ENCODE peak calls at places on chromosomes 11 and 22, in seven cellular contexts. T is cardiac muscle cell; K is astrocyte; B is CD4-positive, CD25-positive, alpha-beta regulatory T cell; X is sigmoid colon; I is SK-N-SH; G is lower lobe of right lung. H is an unnamed sample.

GRCh38 chr11:31412946-31413345 is 43.3 kb downstream of the DNAJC24 start:
- DNase-seq in T (peak; percentile 56), K (peak; percentile 83), B (no peak), X (no peak), I (no peak), G (no peak), H (no peak)

GRCh38 chr11:23252426-23252825 is 392.2 kb upstream of the CCDC179 start:
- DNase-seq in T (no peak), K (no peak), B (no peak), X (no peak), I (no peak), G (no peak), H (no peak)

GRCh38 chr22:42299586-42300285 is 29.3 kb upstream of the TCF20 start:
- DNase-seq in T (peak; percentile 16), K (no peak), B (peak; percentile 60), X (no peak), I (no peak), G (no peak), H (peak; percentile 62)

GRCh38 chr11:14973621-14974020 is 1.5 kb upstream of the CALCA start:
- DNase-seq in T (peak; percentile 36), K (peak; percentile 6), B (no peak), X (peak; percentile 60), I (peak; percentile 65), G (no peak), H (peak; percentile 21)

GRCh38 chr11:26841818-26842457 is 120.1 kb upstream of the SLC5A12 start:
- DNase-seq in T (peak; percentile 69), K (peak; percentile 85), B (no peak), X (no peak), I (no peak), G (no peak), H (no peak)

GRCh38 chr11:44275241-44275640 is 34.7 kb downstream of the ALX4 start:
- DNase-seq in T (no peak), K (no peak), B (no peak), X (peak; percentile 43), I (no peak), G (no peak), H (no peak)

GRCh38 chr11:2203440-2204259 is 32.0 kb upstream of the TH start:
- DNase-seq in T (no peak), K (no peak), B (no peak), X (peak; percentile 50), I (peak; percentile 28), G (peak; percentile 38), H (no peak)

GRCh38 chr11:11842426-11843008 is 745 bp downstream of the USP47 start:
- DNase-seq in T (peak; percentile 86), K (peak; percentile 80), B (peak; percentile 24), X (peak; percentile 80), I (peak; percentile 54), G (peak; percentile 71), H (peak; percentile 69)

GRCh38 chr11:18479063-18479462 is 23.4 kb downstream of the LDHAL6A start:
- DNase-seq in T (no peak), K (no peak), B (no peak), X (no peak), I (no peak), G (no peak), H (no peak)

GRCh38 chr11:64489831-64490441 is 101.1 kb upstream of the SLC22A12 start:
- DNase-seq in T (peak; percentile 59), K (no peak), B (no peak), X (peak; percentile 69), I (peak; percentile 84), G (peak; percentile 69), H (peak; percentile 5)

GRCh38 chr11:15146271-15147003 is 31.7 kb downstream of the INSC start:
- DNase-seq in T (no peak), K (peak; percentile 18), B (no peak), X (no peak), I (no peak), G (no peak), H (no peak)

GRCh38 chr11:8055836-8056526 is 25.0 kb upstream of the TUB start:
- DNase-seq in T (no peak), K (no peak), B (no peak), X (peak; percentile 68), I (no peak), G (no peak), H (no peak)

GRCh38 chr11:76670475-76671235 is at the start of gene LRRC32:
- DNase-seq in T (peak; percentile 55), K (no peak), B (peak; percentile 49), X (peak; percentile 77), I (peak; percentile 87), G (peak; percentile 72), H (no peak)

GRCh38 chr11:125085301-125086081 is 22.4 kb downstream of the SLC37A2 start:
- DNase-seq in T (no peak), K (no peak), B (no peak), X (peak; percentile 59), I (peak; percentile 30), G (peak; percentile 44), H (no peak)

GRCh38 chr11:70593446-70593983 is 195.2 kb downstream of the CTTN start:
- DNase-seq in T (no peak), K (no peak), B (no peak), X (no peak), I (no peak), G (no peak), H (no peak)

GRCh38 chr11:126214446-126215240 is 3.1 kb downstream of the FAM118B start:
- DNase-seq in T (no peak), K (no peak), B (no peak), X (no peak), I (no peak), G (no peak), H (no peak)

GRCh38 chr11:119907122-119907933 is 178.3 kb upstream of the NECTIN1 start:
- DNase-seq in T (no peak), K (no peak), B (no peak), X (no peak), I (peak; percentile 71), G (peak; percentile 56), H (no peak)

GRCh38 chr22:30324008-30324730 is 2.6 kb downstream of the TBC1D10A start:
- DNase-seq in T (peak; percentile 51), K (peak; percentile 70), B (no peak), X (no peak), I (no peak), G (no peak), H (peak; percentile 58)
- H3K36me3 ChIP-seq in T (no peaks in the 10 kb centered on the region), K (peaks cover 7% of the 10 kb centered on the region), B (peaks cover 23% of the 10 kb centered on the region), X (peaks cover 12% of the 10 kb centered on the region), I (peaks cover 5% of the 10 kb centered on the region), G (peaks cover 22% of the 10 kb centered on the region), H (peaks cover 17% of the 10 kb centered on the region)

GRCh38 chr11:81869337-81870065 is 864.2 kb downstream of the FAM181B start:
- DNase-seq in T (peak; percentile 33), K (peak; percentile 8), B (peak; percentile 75), X (no peak), I (no peak), G (no peak), H (peak; percentile 89)
- H3K4me3 ChIP-seq in T (no peak overlapping the region), K (no peak overlapping the region), B (peak overlapping the region; percentile 76), X (no peak overlapping the region), I (no peak overlapping the region), G (no peak overlapping the region), H (peak overlapping the region; percentile 14)

DNA sequence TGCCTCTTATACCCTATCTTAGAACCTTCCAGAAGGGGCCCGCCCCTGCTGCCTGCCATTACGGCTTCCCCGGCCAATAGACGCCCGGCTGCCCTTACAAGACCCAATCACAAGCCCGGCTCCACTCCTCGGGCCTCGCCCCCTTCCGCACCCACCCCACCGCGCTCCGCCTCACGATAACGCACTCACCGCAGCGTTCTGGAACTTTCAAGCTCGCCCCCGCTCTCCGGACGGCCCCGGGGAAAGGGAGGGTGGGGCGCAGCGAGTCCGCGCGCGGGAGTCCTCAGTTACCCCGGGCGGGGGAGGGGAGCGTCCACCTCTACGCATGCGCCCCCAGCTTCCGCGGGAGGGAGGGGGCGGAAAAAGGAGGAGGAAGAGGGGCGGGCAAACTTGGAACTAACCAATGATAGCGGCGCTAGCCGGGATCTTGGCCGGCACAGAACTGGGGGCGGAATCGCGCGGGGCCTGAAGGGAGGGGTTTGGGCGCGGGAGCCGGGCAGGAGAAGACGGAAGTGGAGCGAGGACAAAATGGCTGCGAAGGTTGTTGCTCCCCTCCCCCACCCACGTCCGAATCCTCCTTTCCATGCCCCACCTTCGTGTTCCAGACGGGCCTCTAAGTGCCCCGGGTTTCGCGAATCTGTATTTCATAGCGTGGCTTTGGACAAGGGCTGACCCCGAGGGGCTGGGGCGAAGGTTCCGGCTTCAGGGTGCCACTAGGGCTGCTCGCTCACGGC is 389 bp upstream of the HSPA8 start:
- DNase-seq in T (peak; percentile 100), K (peak; percentile 99), B (peak; percentile 99), X (peak; percentile 100), I (peak; percentile 94), G (peak; percentile 99), H (peak; percentile 100)
- H3K36me3 ChIP-seq in T (peaks cover 35% of the 10 kb centered on the region), K (peaks cover 39% of the 10 kb centered on the region), B (peaks cover 42% of the 10 kb centered on the region), X (peaks cover 35% of the 10 kb centered on the region), I (peaks cover 38% of the 10 kb centered on the region), G (peaks cover 40% of the 10 kb centered on the region), H (peaks cover 45% of the 10 kb centered on the region)

GRCh38 chr11:128823751-128824150 is 43.3 kb downstream of the KCNJ1 start:
- DNase-seq in T (no peak), K (no peak), B (no peak), X (no peak), I (no peak), G (no peak), H (no peak)
- H3K4me3 ChIP-seq in T (no peak overlapping the region), K (no peak overlapping the region), B (no peak overlapping the region), X (no peak overlapping the region), I (no peak overlapping the region), G (peak overlapping the region; percentile 11), H (no peak overlapping the region)

GRCh38 chr22:36333632-36334031 is 54.1 kb downstream of the MYH9 start:
- DNase-seq in T (no peak), K (no peak), B (no peak), X (no peak), I (no peak), G (no peak), H (no peak)
- H3K36me3 ChIP-seq in T (peaks cover 25% of the 10 kb centered on the region), K (peaks cover 58% of the 10 kb centered on the region), B (peaks cover 65% of the 10 kb centered on the region), X (peaks cover 39% of the 10 kb centered on the region), I (peaks cover 33% of the 10 kb centered on the region), G (peaks cover 89% of the 10 kb centered on the region), H (peaks cover 42% of the 10 kb centered on the region)

GRCh38 chr22:39515266-39516050 is 4.9 kb upstream of the ATF4 start:
- DNase-seq in T (no peak), K (no peak), B (no peak), X (no peak), I (no peak), G (peak; percentile 24), H (no peak)
- H3K4me3 ChIP-seq in T (no peak overlapping the region), K (no peak overlapping the region), B (no peak overlapping the region), X (no peak overlapping the region), I (no peak overlapping the region), G (no peak overlapping the region), H (no peak overlapping the region)

GRCh38 chr11:118374729-118375128 is 15.3 kb downstream of the UBE4A start:
- DNase-seq in T (peak; percentile 17), K (no peak), B (no peak), X (no peak), I (no peak), G (no peak), H (no peak)
- H3K36me3 ChIP-seq in T (peaks cover 46% of the 10 kb centered on the region), K (peaks cover 58% of the 10 kb centered on the region), B (peaks cover 92% of the 10 kb centered on the region), X (peaks cover 100% of the 10 kb centered on the region), I (peaks cover 70% of the 10 kb centered on the region), G (peaks cover 100% of the 10 kb centered on the region), H (peaks cover 88% of the 10 kb centered on the region)

H was measured in CD4-positive, alpha-beta memory T cell.